ENCODE peak calls at places on chromosomes 7 and 10, in six cellular contexts. L is bronchial epithelial cell; Q is activated CD4-positive, CD25-positive, alpha-beta regulatory T cell; J is activated B cell treated with CpG ODN at 0.5 μM for 24 hours; T is HCT116; N is immature natural killer cell. W is an unnamed sample.

GRCh38 chr10:62562795-62563194 is 188.6 kb downstream of the ZNF365 start:
- DNase-seq in Q (no peak), N (no peak), L (no peak), J (no peak), T (no peak), W (no peak)

GRCh38 chr10:49611166-49611814 is 1.2 kb downstream of the SLC18A3 start:
- DNase-seq in Q (no peak), N (no peak), L (no peak), T (no peak), J (no peak), W (no peak)

GRCh38 chr7:158067219-158067930 is 520.2 kb downstream of the PTPRN2 start:
- DNase-seq in T (no peak), Q (no peak), N (no peak), J (no peak), L (no peak), W (no peak)

GRCh38 chr10:21649441-21649872 is 115.4 kb downstream of the MLLT10 start:
- DNase-seq in J (no peak), N (no peak), Q (no peak), L (peak; percentile 3), T (no peak), W (no peak)

GRCh38 chr7:101108961-101109360 is 17.9 kb upstream of the SERPINE1 start:
- DNase-seq in N (no peak), Q (no peak), T (no peak), J (no peak), L (peak; percentile 98), W (no peak)

GRCh38 chr7:112211348-112211907 is 4.9 kb downstream of the ZNF277 start:
- DNase-seq in Q (no peak), L (peak; percentile 57), T (no peak), J (no peak), N (no peak), W (no peak)

GRCh38 chr10:117662790-117663540 is 120.4 kb downstream of the EMX2 start:
- DNase-seq in L (no peak), J (no peak), Q (no peak), T (no peak), N (no peak), W (no peak)

GRCh38 chr10:131514454-131514853 is 202.9 kb upstream of the TCERG1L start:
- DNase-seq in Q (no peak), L (peak; percentile 1), N (no peak), T (no peak), J (no peak), W (no peak)

GRCh38 chr7:71746004-71746403 is 614.1 kb downstream of the GALNT17 start:
- DNase-seq in N (no peak), J (no peak), Q (no peak), L (no peak), T (no peak), W (no peak)

GRCh38 chr10:92688927-92689662 is 660 bp upstream of the HHEX start:
- DNase-seq in J (no peak), L (no peak), N (no peak), Q (no peak), T (no peak), W (no peak)

GRCh38 chr7:98396768-98397167 is 4.1 kb downstream of the BAIAP2L1 start:
- DNase-seq in L (no peak), Q (no peak), T (no peak), N (no peak), J (no peak), W (no peak)

GRCh38 chr10:122476034-122476695 is 14.8 kb downstream of the HTRA1 start:
- DNase-seq in L (peak; percentile 76), J (no peak), Q (no peak), N (no peak), T (no peak), W (no peak)

GRCh38 chr7:128322040-128322643 is 21.6 kb downstream of the RBM28 start:
- DNase-seq in L (peak; percentile 62), T (no peak), N (peak; percentile 63), Q (no peak), J (no peak), W (peak; percentile 23)

GRCh38 chr10:106997721-106998120 is 166.8 kb downstream of the SORCS1 start:
- DNase-seq in Q (no peak), T (no peak), J (no peak), L (no peak), N (no peak), W (no peak)

GRCh38 chr10:100739516-100740368 is 5.6 kb upstream of the PAX2 start:
- DNase-seq in T (no peak), Q (no peak), N (no peak), L (no peak), J (no peak), W (no peak)

GRCh38 chr7:158011941-158012340 is 575.7 kb downstream of the PTPRN2 start:
- DNase-seq in Q (no peak), N (no peak), T (no peak), J (no peak), L (no peak), W (no peak)

GRCh38 chr10:111093741-111094380 is 17.0 kb downstream of the ADRA2A start:
- DNase-seq in T (no peak), N (no peak), J (no peak), Q (no peak), L (peak; percentile 59), W (no peak)

GRCh38 chr10:110067960-110068770 is 60.4 kb downstream of the ADD3 start:
- DNase-seq in T (no peak), Q (no peak), L (no peak), N (no peak), J (no peak), W (no peak)

W was measured in SW 1271.